ENCODE peak calls at places on chromosomes 7 and 10, in six cellular contexts. T, A, O, W, L and M are unnamed samples.

GRCh38 chr10:29949411-29950011 is 109.9 kb downstream of the JCAD start:
- DNase-seq in T (no peak), A (no peak), O (no peak), W (no peak), L (no peak), M (no peak)

GRCh38 chr7:93374345-93374940 is 142.3 kb downstream of the VPS50 start:
- DNase-seq in T (no peak), A (peak), O (no peak), W (peak), L (no peak), M (no peak)

GRCh38 chr7:76206633-76207032 is 4.9 kb downstream of the SRRM3 start:
- DNase-seq in T (no peak), A (no peak), O (no peak), W (no peak), L (no peak), M (no peak)

GRCh38 chr7:99740573-99741437 is 5.8 kb upstream of the CYP3A7 start:
- DNase-seq in T (no peak), A (no peak), O (no peak), W (peak), L (no peak), M (no peak)

GRCh38 chr7:23970193-23970592 is 260.2 kb downstream of the STK31 start:
- DNase-seq in T (no peak), A (no peak), O (no peak), W (no peak), L (no peak), M (no peak)

GRCh38 chr7:66698652-66699205 is 41.8 kb upstream of the RABGEF1 start:
- DNase-seq in T (no peak), A (no peak), O (no peak), W (no peak), L (no peak), M (no peak)

GRCh38 chr10:98208925-98209324 is 59.1 kb downstream of the LOXL4 start:
- DNase-seq in T (no peak), A (no peak), O (no peak), W (no peak), L (no peak), M (no peak)

GRCh38 chr10:110512461-110513187 is 14.9 kb downstream of the DUSP5 start:
- DNase-seq in T (no peak), A (peak), O (no peak), W (peak), L (no peak), M (no peak)

GRCh38 chr10:34789993-34790506 is 25.0 kb downstream of the PARD3 start:
- DNase-seq in T (peak), A (peak), O (no peak), W (peak), L (no peak), M (no peak)

GRCh38 chr10:62046522-62047239 is 145.2 kb downstream of the ARID5B start:
- DNase-seq in T (no peak), A (no peak), O (no peak), W (peak), L (no peak), M (peak)

GRCh38 chr7:94264756-94265155 is 129.9 kb upstream of the COL1A2 start:
- DNase-seq in T (no peak), A (no peak), O (no peak), W (no peak), L (no peak), M (no peak)

GRCh38 chr10:63798599-63799498 is 277.6 kb downstream of the REEP3 start:
- DNase-seq in T (peak), A (no peak), O (no peak), W (peak), L (no peak), M (peak)

GRCh38 chr7:29285451-29285807 is 90.9 kb downstream of the CHN2 start:
- DNase-seq in T (no peak), A (peak), O (peak), W (no peak), L (peak), M (no peak)

GRCh38 chr7:1050254-1050906 is 6.0 kb downstream of the GPR146 start:
- DNase-seq in T (no peak), A (no peak), O (no peak), W (no peak), L (no peak), M (peak)

GRCh38 chr10:119818889-119819270 is 53.8 kb downstream of the MCMBP start:
- DNase-seq in T (no peak), A (no peak), O (no peak), W (peak), L (no peak), M (no peak)

GRCh38 chr10:99740933-99741559 is 9.0 kb downstream of the CUTC start:
- DNase-seq in T (no peak), A (no peak), O (no peak), W (no peak), L (no peak), M (no peak)

GRCh38 chr7:55183897-55184296 is 165.1 kb downstream of the EGFR start:
- DNase-seq in T (no peak), A (no peak), O (no peak), W (no peak), L (no peak), M (no peak)

GRCh38 chr10:133442967-133443924 is 10.5 kb upstream of the SCART1 start:
- DNase-seq in T (no peak), A (no peak), O (peak), W (no peak), L (no peak), M (peak)

GRCh38 chr10:132606536-132607316 is 69.1 kb downstream of the INPP5A start:
- DNase-seq in T (no peak), A (no peak), O (peak), W (no peak), L (no peak), M (peak)

GRCh38 chr10:71677261-71677660 is 42.3 kb downstream of the C10orf105 start:
- DNase-seq in T (no peak), A (no peak), O (no peak), W (no peak), L (no peak), M (no peak)

GRCh38 chr7:141562543-141562942 is 11.3 kb downstream of the AGK start:
- DNase-seq in T (no peak), A (no peak), O (no peak), W (no peak), L (no peak), M (no peak)

GRCh38 chr10:43126759-43127424 is 11.4 kb upstream of the CSGALNACT2 start:
- DNase-seq in T (no peak), A (no peak), O (no peak), W (no peak), L (no peak), M (no peak)

GRCh38 chr10:126921162-126921561 is 15.9 kb downstream of the DOCK1 start:
- DNase-seq in T (no peak), A (no peak), O (no peak), W (no peak), L (no peak), M (no peak)

DNA sequence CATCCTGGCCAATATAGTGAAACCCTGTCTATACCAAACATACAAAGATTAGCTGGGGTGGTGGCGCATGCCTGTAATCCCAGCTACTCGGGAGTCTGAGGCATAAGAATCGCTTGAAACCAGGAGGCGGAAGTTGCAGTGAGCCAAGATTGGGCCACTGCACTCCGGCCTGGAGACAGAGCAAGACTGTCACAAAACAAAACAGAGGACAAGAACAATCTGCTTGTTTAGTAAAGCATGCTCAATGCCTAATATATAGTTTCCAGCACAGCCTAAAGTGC is 1.8 kb upstream of the SEC24C start:
- DNase-seq in T (no peak), A (no peak), O (no peak), W (no peak), L (no peak), M (no peak)
- H3K4me3 ChIP-seq in T (no peak), A (no peak), O (no peak), W (no peak), L (no peak), M (no peak)

GRCh38 chr10:89838002-89838615 is 136.7 kb downstream of the KIF20B start:
- DNase-seq in T (no peak), A (no peak), O (no peak), W (no peak), L (no peak), M (no peak)
- H3K27ac ChIP-seq in T (no peak), A (no peak), O (no peak), W (no peak), L (peak), M (no peak)

GRCh38 chr10:121069061-121069850 is 218.1 kb downstream of the WDR11 start:
- DNase-seq in T (no peak), A (no peak), O (no peak), W (no peak), L (no peak), M (no peak)

GRCh38 chr10:121062040-121062574 is 210.9 kb downstream of the WDR11 start:
- DNase-seq in T (no peak), A (no peak), O (no peak), W (no peak), L (no peak), M (no peak)

GRCh38 chr10:121065330-121065729 is 214.2 kb downstream of the WDR11 start:
- DNase-seq in T (no peak), A (no peak), O (no peak), W (no peak), L (no peak), M (no peak)

GRCh38 chr10:121058082-121058481 is 206.9 kb downstream of the WDR11 start:
- DNase-seq in T (no peak), A (no peak), O (no peak), W (no peak), L (no peak), M (no peak)

GRCh38 chr10:121063744-121064143 is 212.6 kb downstream of the WDR11 start:
- DNase-seq in T (no peak), A (no peak), O (no peak), W (peak), L (no peak), M (no peak)
- H3K4me3 ChIP-seq in T (no peak), A (no peak), O (no peak), W (no peak), L (no peak), M (no peak)

GRCh38 chr7:22958742-22959141 is 55.2 kb downstream of the HYCC1 start:
- DNase-seq in T (no peak), A (no peak), O (no peak), W (no peak), L (no peak), M (no peak)

GRCh38 chr7:22962775-22963358 is 51.1 kb downstream of the HYCC1 start:
- DNase-seq in T (no peak), A (no peak), O (no peak), W (no peak), L (no peak), M (no peak)
- H3K27ac ChIP-seq in T (no peak), A (no peak), O (no peak), W (no peak), L (no peak), M (no peak)

GRCh38 chr10:28666751-28667467 is 10.4 kb upstream of the BAMBI start:
- DNase-seq in T (no peak), A (no peak), O (no peak), W (no peak), L (no peak), M (no peak)

GRCh38 chr10:28663576-28664368 is 13.5 kb upstream of the BAMBI start:
- DNase-seq in T (peak), A (peak), O (peak), W (peak), L (peak), M (peak)

GRCh38 chr10:28669227-28670173 is 7.8 kb upstream of the BAMBI start:
- DNase-seq in T (no peak), A (no peak), O (no peak), W (no peak), L (no peak), M (no peak)

GRCh38 chr10:28664369-28664740 is 13.0 kb upstream of the BAMBI start:
- DNase-seq in T (no peak), A (no peak), O (no peak), W (no peak), L (no peak), M (no peak)

DNA sequence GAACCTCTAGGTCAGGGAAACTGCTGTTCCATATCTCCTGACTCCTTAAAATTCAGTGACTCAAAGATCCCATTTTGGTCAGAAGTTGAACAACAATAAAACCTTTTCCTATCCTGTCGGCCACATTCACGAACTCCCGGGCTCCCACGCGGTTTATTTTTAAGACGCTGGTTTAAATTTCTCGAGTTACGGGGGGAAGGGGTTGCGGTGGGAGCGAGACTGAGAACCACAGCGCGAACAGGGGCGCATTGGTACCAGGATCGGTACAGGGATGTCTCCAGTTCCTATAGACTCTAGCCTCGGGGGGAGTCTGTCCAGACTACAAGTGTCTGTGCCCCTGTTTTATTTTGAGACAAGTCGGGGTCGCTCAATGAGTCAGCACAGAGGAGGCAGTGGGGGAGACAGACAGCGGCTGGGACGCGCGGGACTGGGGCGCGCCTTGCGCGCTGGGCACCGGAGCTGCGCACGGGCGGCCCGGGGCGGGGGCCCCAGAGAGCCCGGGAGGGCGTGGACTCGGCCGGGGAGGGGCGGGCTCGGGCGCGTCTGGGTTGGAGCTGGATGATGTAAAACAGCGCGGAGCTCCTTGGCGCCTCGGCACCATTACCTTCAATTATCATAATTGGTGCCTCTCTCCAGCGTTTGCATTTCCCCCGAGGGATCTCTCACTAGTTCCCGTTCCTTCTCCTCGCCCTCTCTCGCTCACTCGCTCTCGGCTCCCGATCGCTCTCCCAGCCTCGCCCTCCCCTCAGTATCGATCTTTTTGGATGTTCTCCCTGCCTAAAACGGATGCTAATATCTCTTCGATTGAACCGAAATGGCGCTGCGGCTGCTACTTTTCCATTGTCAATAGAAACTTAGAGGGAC is 8.7 kb upstream of the BAMBI start:
- DNase-seq in T (peak), A (peak), O (no peak), W (peak), L (peak), M (peak)
- H3K4me3 ChIP-seq in T (no peak), A (peak), O (no peak), W (peak), L (no peak), M (peak)

GRCh38 chr10:4775808-4776207 is 50.2 kb upstream of the AKR1E2 start:
- DNase-seq in T (no peak), A (peak), O (no peak), W (no peak), L (no peak), M (no peak)
- H3K27ac ChIP-seq in T (no peak), A (peak), O (no peak), W (no peak), L (no peak), M (no peak)

DNA sequence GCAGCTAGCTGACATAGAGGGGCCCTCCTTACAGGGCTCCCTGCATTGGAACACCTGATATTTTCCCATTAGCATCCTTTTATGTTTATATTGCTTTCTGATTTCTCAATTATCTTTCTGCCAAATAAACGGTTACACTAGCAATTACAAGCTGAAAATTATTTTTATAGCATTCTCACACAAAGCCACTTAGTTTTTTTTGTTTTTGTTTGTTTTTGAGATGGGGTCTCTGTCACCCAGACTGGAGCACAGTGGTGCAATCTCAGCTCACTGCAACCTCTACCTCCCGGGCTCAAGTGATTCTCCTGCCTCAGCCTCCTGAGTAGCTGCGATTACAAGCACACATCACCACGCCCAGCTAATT is 9.9 kb upstream of the ZC3HAV1 start:
- DNase-seq in T (no peak), A (no peak), O (no peak), W (no peak), L (no peak), M (no peak)
- H3K4me3 ChIP-seq in T (no peak), A (no peak), O (peak), W (no peak), L (peak), M (no peak)

DNA sequence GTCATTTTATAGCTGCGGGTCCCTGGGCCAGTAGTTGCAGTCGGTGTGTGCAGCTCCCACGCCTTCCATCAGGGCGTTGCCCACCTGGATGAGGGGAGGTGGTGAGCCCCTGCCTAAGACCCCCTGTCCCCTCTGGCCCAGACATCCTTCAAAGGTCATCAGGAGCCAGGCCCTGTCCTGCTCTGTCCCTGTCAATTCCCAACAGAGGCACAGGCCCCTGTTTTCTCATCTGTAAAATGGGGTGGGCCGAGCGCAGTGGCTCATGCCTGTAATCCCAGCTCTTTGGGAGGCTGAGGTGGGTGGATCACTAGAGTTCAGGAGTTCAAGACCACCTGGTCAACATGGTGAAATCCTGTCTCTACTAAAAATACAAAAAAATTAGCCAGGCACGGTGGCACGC is 128.5 kb upstream of the TNRC18 start:
- DNase-seq in T (no peak), A (no peak), O (no peak), W (no peak), L (no peak), M (no peak)
- H3K27ac ChIP-seq in T (no peak), A (peak), O (no peak), W (no peak), L (no peak), M (no peak)

DNA sequence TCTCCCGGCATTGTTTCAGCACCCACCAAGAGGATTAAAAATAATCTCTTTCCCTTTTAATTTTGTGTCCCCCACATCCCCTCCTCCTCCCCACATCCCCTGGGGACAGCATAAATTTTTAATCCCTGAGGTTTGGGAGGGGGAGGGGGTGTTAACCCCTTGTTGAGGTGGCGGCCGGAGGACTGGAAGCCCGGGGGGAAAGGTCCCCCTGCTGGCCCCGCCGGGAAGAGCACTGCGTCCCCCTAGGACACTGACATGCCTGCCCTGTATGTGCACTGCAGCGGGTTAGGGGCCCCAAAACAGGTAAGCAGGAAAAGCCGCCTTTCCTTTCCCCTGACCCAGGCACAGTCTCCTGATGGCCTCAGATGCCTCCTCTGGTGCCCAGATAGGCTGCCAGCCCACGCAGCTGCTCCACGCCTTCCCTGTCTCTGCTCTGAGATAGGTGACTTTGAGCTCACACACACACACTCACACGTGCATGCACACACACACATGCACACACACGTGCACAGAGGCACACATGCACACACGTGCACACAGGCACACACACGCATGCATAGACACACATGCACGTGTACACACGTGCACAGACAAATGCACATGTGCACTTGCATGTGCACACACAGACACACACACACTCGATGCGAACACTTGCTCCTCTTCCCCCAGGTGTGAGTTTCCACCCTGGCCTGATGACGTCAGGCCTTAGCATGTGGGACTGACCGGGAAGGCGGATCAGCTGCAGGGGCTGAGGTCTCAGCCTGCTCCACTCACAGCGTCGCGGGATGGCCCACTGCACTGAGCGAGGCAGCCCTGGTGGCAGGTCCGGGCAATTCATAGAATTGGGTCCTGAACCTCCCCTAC is 12.3 kb downstream of the CNPY1 start:
- DNase-seq in T (no peak), A (peak), O (no peak), W (peak), L (no peak), M (no peak)
- H3K4me3 ChIP-seq in T (no peak), A (peak), O (peak), W (no peak), L (peak), M (peak)

GRCh38 chr10:113005380-113005779 is 55.3 kb downstream of the TCF7L2 start:
- DNase-seq in T (no peak), A (no peak), O (peak), W (no peak), L (no peak), M (no peak)

GRCh38 chr10:113006656-113007342 is 56.8 kb downstream of the TCF7L2 start:
- DNase-seq in T (no peak), A (no peak), O (no peak), W (no peak), L (no peak), M (no peak)

GRCh38 chr10:113007343-113007771 is 57.3 kb downstream of the TCF7L2 start:
- DNase-seq in T (no peak), A (no peak), O (peak), W (no peak), L (peak), M (no peak)

GRCh38 chr10:113004219-113004618 is 54.2 kb downstream of the TCF7L2 start:
- DNase-seq in T (no peak), A (no peak), O (no peak), W (no peak), L (no peak), M (no peak)

GRCh38 chr10:113007821-113008220 is 57.8 kb downstream of the TCF7L2 start:
- DNase-seq in T (no peak), A (no peak), O (no peak), W (no peak), L (no peak), M (no peak)
- H3K27ac ChIP-seq in T (no peak), A (no peak), O (no peak), W (no peak), L (no peak), M (no peak)